ENCODE peak calls at places on chromosomes 1 and 21, in eight cellular contexts. T, R, G, O, W, I, Y and A are unnamed samples.

GRCh38 chr21:22278366-22278765 is 1280.2 kb downstream of the NCAM2 start:
- DNase-seq in T (no peak), R (no peak), G (no peak), O (no peak), W (no peak), I (no peak), Y (no peak), A (no peak)

GRCh38 chr1:66532798-66533783 is 862 bp upstream of the SGIP1 start:
- DNase-seq in T (no peak), R (peak; percentile 8), G (peak; percentile 53), O (peak; percentile 78), W (peak; percentile 39), I (peak; percentile 66), Y (peak; percentile 60), A (no peak)

GRCh38 chr1:5742801-5743200 is 249.4 kb downstream of the NPHP4 start:
- DNase-seq in T (no peak), R (no peak), G (no peak), O (no peak), W (no peak), I (no peak), Y (no peak), A (no peak)

GRCh38 chr1:15885701-15886612 is 38.5 kb downstream of the SPEN start:
- DNase-seq in T (peak; percentile 94), R (peak; percentile 6), G (peak; percentile 96), O (peak; percentile 89), W (peak; percentile 91), I (peak; percentile 72), Y (peak; percentile 89), A (peak; percentile 74)

GRCh38 chr1:30920827-30921226 is 12.3 kb upstream of the SDC3 start:
- DNase-seq in T (no peak), R (no peak), G (peak; percentile 5), O (peak; percentile 36), W (no peak), I (no peak), Y (no peak), A (no peak)

GRCh38 chr1:150981177-150981804 is 801 bp upstream of the ANXA9 start:
- DNase-seq in T (no peak), R (no peak), G (no peak), O (no peak), W (peak; percentile 95), I (no peak), Y (no peak), A (no peak)

GRCh38 chr21:42570362-42570761 is 56.7 kb downstream of the SLC37A1 start:
- DNase-seq in T (no peak), R (no peak), G (no peak), O (no peak), W (no peak), I (no peak), Y (no peak), A (no peak)

GRCh38 chr1:54118704-54119103 is 34.1 kb downstream of the CDCP2 start:
- DNase-seq in T (no peak), R (no peak), G (no peak), O (peak; percentile 61), W (no peak), I (no peak), Y (peak; percentile 90), A (no peak)

GRCh38 chr1:166902279-166902678 is 26.2 kb upstream of the TADA1 start:
- DNase-seq in T (no peak), R (no peak), G (no peak), O (no peak), W (no peak), I (no peak), Y (peak; percentile 36), A (no peak)

GRCh38 chr1:47738560-47739182 is 258.5 kb downstream of the TRABD2B start:
- DNase-seq in T (no peak), R (no peak), G (peak; percentile 53), O (no peak), W (peak; percentile 72), I (peak; percentile 12), Y (peak; percentile 76), A (no peak)